ENCODE peak calls at places on chromosomes 6 and 20, in seven cellular contexts. N, J, D, X, Y, U and Q are unnamed samples.

GRCh38 chr20:48238326-48238725 is 453.0 kb upstream of the SULF2 start:
- DNase-seq in N (no peak), J (no peak), D (no peak), X (no peak), Y (no peak), U (peak; percentile 45), Q (no peak)

GRCh38 chr6:166720859-166721258 is 93.8 kb upstream of the RPS6KA2 start:
- DNase-seq in N (no peak), J (no peak), D (no peak), X (no peak), Y (no peak), U (no peak), Q (no peak)

GRCh38 chr20:52209154-52209571 is 17.6 kb upstream of the ZFP64 start:
- DNase-seq in N (peak; percentile 28), J (no peak), D (no peak), X (no peak), Y (no peak), U (no peak), Q (no peak)

GRCh38 chr6:116074732-116075387 is 14.2 kb upstream of the FRK start:
- DNase-seq in N (no peak), J (no peak), D (no peak), X (no peak), Y (no peak), U (no peak), Q (no peak)

GRCh38 chr20:41339957-41340326 is 679 bp upstream of the LPIN3 start:
- DNase-seq in N (peak; percentile 79), J (peak; percentile 100), D (peak; percentile 75), X (peak; percentile 75), Y (peak; percentile 80), U (peak; percentile 95), Q (peak; percentile 86)

GRCh38 chr6:157045831-157046454 is 268.8 kb downstream of the ARID1B start:
- DNase-seq in N (peak; percentile 27), J (peak; percentile 13), D (no peak), X (no peak), Y (no peak), U (no peak), Q (peak; percentile 22)

GRCh38 chr6:72864799-72865198 is 242.9 kb downstream of the KCNQ5 start:
- DNase-seq in N (no peak), J (no peak), D (no peak), X (no peak), Y (no peak), U (no peak), Q (no peak)

GRCh38 chr6:22149501-22150490 is 147.0 kb downstream of the PRL start:
- DNase-seq in N (peak; percentile 70), J (no peak), D (no peak), X (no peak), Y (no peak), U (no peak), Q (peak; percentile 57)

GRCh38 chr6:35729722-35730121 is 7.1 kb upstream of the ARMC12 start:
- DNase-seq in N (no peak), J (peak; percentile 22), D (no peak), X (peak; percentile 33), Y (no peak), U (no peak), Q (no peak)

GRCh38 chr6:33671381-33672072 is 40.0 kb downstream of the UQCC2 start:
- DNase-seq in N (no peak), J (no peak), D (no peak), X (no peak), Y (no peak), U (no peak), Q (no peak)

GRCh38 chr6:163780993-163781392 is 366.5 kb downstream of the QKI start:
- DNase-seq in N (peak; percentile 34), J (no peak), D (peak; percentile 36), X (no peak), Y (no peak), U (no peak), Q (peak; percentile 100)

GRCh38 chr6:3264356-3264755 is 5.6 kb downstream of the PSMG4 start:
- DNase-seq in N (no peak), J (no peak), D (no peak), X (no peak), Y (no peak), U (peak; percentile 49), Q (no peak)

GRCh38 chr6:1348675-1349074 is 36.8 kb downstream of the FOXQ1 start:
- DNase-seq in N (no peak), J (no peak), D (no peak), X (no peak), Y (no peak), U (no peak), Q (no peak)

GRCh38 chr20:47665221-47665991 is 119.9 kb downstream of the SULF2 start:
- DNase-seq in N (no peak), J (no peak), D (no peak), X (no peak), Y (no peak), U (no peak), Q (no peak)

GRCh38 chr20:33986560-33987216 is 7.0 kb upstream of the RALY start:
- DNase-seq in N (no peak), J (no peak), D (no peak), X (no peak), Y (no peak), U (no peak), Q (no peak)

GRCh38 chr6:156963712-156964700 is 186.8 kb downstream of the ARID1B start:
- DNase-seq in N (no peak), J (no peak), D (no peak), X (peak; percentile 34), Y (no peak), U (no peak), Q (peak; percentile 9)

GRCh38 chr6:50724381-50725124 is 11.2 kb downstream of the TFAP2D start:
- DNase-seq in N (peak; percentile 15), J (no peak), D (no peak), X (no peak), Y (no peak), U (no peak), Q (no peak)

GRCh38 chr6:108484016-108484415 is 76.7 kb upstream of the FOXO3 start:
- DNase-seq in N (no peak), J (no peak), D (no peak), X (no peak), Y (no peak), U (no peak), Q (no peak)

GRCh38 chr6:40308533-40309306 is 278.4 kb downstream of the LRFN2 start:
- DNase-seq in N (peak; percentile 84), J (peak; percentile 80), D (peak; percentile 51), X (peak; percentile 59), Y (peak; percentile 6), U (no peak), Q (peak; percentile 52)

GRCh38 chr6:24140572-24140971 is 14.6 kb downstream of the NRSN1 start:
- DNase-seq in N (no peak), J (no peak), D (no peak), X (no peak), Y (no peak), U (no peak), Q (no peak)

GRCh38 chr20:32519367-32519730 is 65.8 kb downstream of the NOL4L start:
- DNase-seq in N (no peak), J (no peak), D (no peak), X (no peak), Y (no peak), U (peak; percentile 65), Q (no peak)
- H3K4me1 ChIP-seq in N (peaks cover 53% of the 10 kb centered on the region), J (no peaks in the 10 kb centered on the region), D (peaks cover 25% of the 10 kb centered on the region), X (peaks cover 24% of the 10 kb centered on the region), Y (peaks cover 43% of the 10 kb centered on the region), U (no peaks in the 10 kb centered on the region), Q (peaks cover 40% of the 10 kb centered on the region)

DNA sequence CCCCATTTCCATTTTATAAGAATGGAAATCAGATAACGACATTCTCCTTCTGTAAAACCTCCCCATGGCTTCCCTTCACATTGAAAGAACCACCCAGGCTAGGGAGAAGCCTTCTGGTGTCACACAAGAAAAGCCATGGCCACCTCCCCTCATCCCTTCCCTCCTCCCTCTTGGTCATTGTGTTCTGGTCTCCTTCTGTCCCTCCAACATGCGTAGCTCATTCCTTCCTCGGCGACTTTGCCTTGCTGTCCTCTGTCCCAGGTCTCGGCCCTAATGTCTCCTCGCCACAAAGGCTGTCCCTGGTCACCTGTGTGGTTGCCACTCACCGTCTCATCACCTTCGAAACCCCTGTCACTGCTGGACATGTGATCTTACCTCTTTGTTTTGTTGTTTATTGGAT is 193.9 kb downstream of the BCAS1 start:
- DNase-seq in N (no peak), J (no peak), D (no peak), X (no peak), Y (no peak), U (no peak), Q (no peak)
- H3K4me1 ChIP-seq in N (peaks cover 12% of the 10 kb centered on the region), J (peaks cover 21% of the 10 kb centered on the region), D (peaks cover 4% of the 10 kb centered on the region), X (peaks cover 59% of the 10 kb centered on the region), Y (peaks cover 22% of the 10 kb centered on the region), U (no peaks in the 10 kb centered on the region), Q (peaks cover 29% of the 10 kb centered on the region)

DNA sequence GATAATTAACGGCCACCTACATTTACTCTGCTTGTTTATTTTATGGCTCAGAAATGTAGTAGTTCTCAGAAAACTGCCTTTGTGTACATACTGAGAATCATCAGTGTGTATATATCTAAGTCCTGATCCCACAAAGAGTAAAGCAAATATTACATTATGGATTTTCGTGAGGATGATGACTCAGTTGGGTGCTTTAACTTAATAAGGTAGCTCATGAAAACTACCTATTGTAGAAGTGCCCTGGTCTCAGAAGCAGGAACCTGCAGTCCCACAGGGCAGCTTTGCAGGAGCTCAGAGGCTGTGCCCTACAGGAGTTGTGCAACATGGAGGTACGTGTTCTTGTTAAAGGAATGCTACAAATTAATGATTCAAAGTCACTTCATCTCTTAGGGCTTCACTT is 108.2 kb downstream of the PLG start:
- DNase-seq in N (no peak), J (no peak), D (no peak), X (no peak), Y (no peak), U (no peak), Q (no peak)
- H3K4me1 ChIP-seq in N (no peaks in the 10 kb centered on the region), J (no peaks in the 10 kb centered on the region), D (no peaks in the 10 kb centered on the region), X (no peaks in the 10 kb centered on the region), Y (no peaks in the 10 kb centered on the region), U (no peaks in the 10 kb centered on the region), Q (no peaks in the 10 kb centered on the region)

GRCh38 chr20:24446811-24447210 is 22.6 kb upstream of the SYNDIG1 start:
- DNase-seq in N (no peak), J (no peak), D (no peak), X (no peak), Y (no peak), U (no peak), Q (no peak)

GRCh38 chr20:24444531-24445190 is 24.8 kb upstream of the SYNDIG1 start:
- DNase-seq in N (no peak), J (no peak), D (no peak), X (no peak), Y (no peak), U (no peak), Q (no peak)

GRCh38 chr20:24443436-24443835 is 26.0 kb upstream of the SYNDIG1 start:
- DNase-seq in N (no peak), J (no peak), D (no peak), X (no peak), Y (no peak), U (no peak), Q (no peak)

GRCh38 chr20:24448170-24448569 is 21.3 kb upstream of the SYNDIG1 start:
- DNase-seq in N (no peak), J (no peak), D (no peak), X (no peak), Y (no peak), U (no peak), Q (no peak)

GRCh38 chr20:24445510-24446170 is 23.8 kb upstream of the SYNDIG1 start:
- DNase-seq in N (no peak), J (no peak), D (no peak), X (no peak), Y (no peak), U (no peak), Q (no peak)
- H3K4me1 ChIP-seq in N (no peaks in the 10 kb centered on the region), J (no peaks in the 10 kb centered on the region), D (no peaks in the 10 kb centered on the region), X (no peaks in the 10 kb centered on the region), Y (no peaks in the 10 kb centered on the region), U (no peaks in the 10 kb centered on the region), Q (no peaks in the 10 kb centered on the region)